ENCODE peak calls at places on chromosomes 7 and 10, in seven cellular contexts. One of them, this sample, is unnamed.

GRCh38 chr7:27840314-27840713 is 100.4 kb downstream of the TAX1BP1 start:
- DNase-seq in GM12878: no peak
- DNase-seq in suprapubic skin: no peak
- DNase-seq in SK-N-SH: peak; percentile 27
- DNase-seq in upper lobe of left lung: peak; percentile 45
- DNase-seq in HCT116: no peak
- DNase-seq in K562: no peak
- DNase-seq in this sample: no peak

GRCh38 chr10:63375458-63375857 is 90.3 kb downstream of the JMJD1C start:
- DNase-seq in GM12878: no peak
- DNase-seq in suprapubic skin: no peak
- DNase-seq in SK-N-SH: no peak
- DNase-seq in upper lobe of left lung: no peak
- DNase-seq in HCT116: no peak
- DNase-seq in K562: no peak
- DNase-seq in this sample: no peak

GRCh38 chr10:17665742-17666141 is 21.8 kb downstream of the STAM start:
- DNase-seq in GM12878: no peak
- DNase-seq in suprapubic skin: no peak
- DNase-seq in SK-N-SH: no peak
- DNase-seq in upper lobe of left lung: no peak
- DNase-seq in HCT116: no peak
- DNase-seq in K562: no peak
- DNase-seq in this sample: no peak

GRCh38 chr7:19114591-19114855 is 2.9 kb downstream of the TWIST1 start:
- DNase-seq in GM12878: no peak
- DNase-seq in suprapubic skin: no peak
- DNase-seq in SK-N-SH: no peak
- DNase-seq in upper lobe of left lung: no peak
- DNase-seq in HCT116: no peak
- DNase-seq in K562: no peak
- DNase-seq in this sample: no peak

GRCh38 chr10:103630156-103630555 is 136.7 kb downstream of the NEURL1 start:
- DNase-seq in GM12878: no peak
- DNase-seq in suprapubic skin: no peak
- DNase-seq in SK-N-SH: no peak
- DNase-seq in upper lobe of left lung: no peak
- DNase-seq in HCT116: no peak
- DNase-seq in K562: no peak
- DNase-seq in this sample: no peak

GRCh38 chr7:74256446-74257408 is 2.5 kb upstream of the RFC2 start:
- DNase-seq in GM12878: no peak
- DNase-seq in suprapubic skin: no peak
- DNase-seq in SK-N-SH: no peak
- DNase-seq in upper lobe of left lung: no peak
- DNase-seq in HCT116: no peak
- DNase-seq in K562: no peak
- DNase-seq in this sample: no peak

GRCh38 chr10:30607814-30608213 is 21.7 kb downstream of the LYZL2 start:
- DNase-seq in GM12878: no peak
- DNase-seq in suprapubic skin: no peak
- DNase-seq in SK-N-SH: no peak
- DNase-seq in upper lobe of left lung: no peak
- DNase-seq in HCT116: no peak
- DNase-seq in K562: no peak
- DNase-seq in this sample: no peak

GRCh38 chr10:49620841-49621378 is 7.1 kb downstream of the CHAT start:
- DNase-seq in GM12878: no peak
- DNase-seq in suprapubic skin: peak; percentile 9
- DNase-seq in SK-N-SH: no peak
- DNase-seq in upper lobe of left lung: no peak
- DNase-seq in HCT116: no peak
- DNase-seq in K562: no peak
- DNase-seq in this sample: no peak

GRCh38 chr7:40698214-40698920 is 563.6 kb downstream of the SUGCT start:
- DNase-seq in GM12878: no peak
- DNase-seq in suprapubic skin: no peak
- DNase-seq in SK-N-SH: no peak
- DNase-seq in upper lobe of left lung: no peak
- DNase-seq in HCT116: no peak
- DNase-seq in K562: no peak
- DNase-seq in this sample: no peak

GRCh38 chr10:73774637-73775036 is 7.2 kb upstream of the CHCHD1 start:
- DNase-seq in GM12878: no peak
- DNase-seq in suprapubic skin: no peak
- DNase-seq in SK-N-SH: no peak
- DNase-seq in upper lobe of left lung: no peak
- DNase-seq in HCT116: no peak
- DNase-seq in K562: peak; percentile 76
- DNase-seq in this sample: peak; percentile 51

GRCh38 chr10:10892290-10892875 is 125.3 kb upstream of the CELF2 start:
- DNase-seq in GM12878: no peak
- DNase-seq in suprapubic skin: no peak
- DNase-seq in SK-N-SH: no peak
- DNase-seq in upper lobe of left lung: no peak
- DNase-seq in HCT116: no peak
- DNase-seq in K562: no peak
- DNase-seq in this sample: no peak

GRCh38 chr7:54823776-54824175 is 64.8 kb upstream of the SEC61G start:
- DNase-seq in GM12878: no peak
- DNase-seq in suprapubic skin: no peak
- DNase-seq in SK-N-SH: no peak
- DNase-seq in upper lobe of left lung: no peak
- DNase-seq in HCT116: no peak
- DNase-seq in K562: no peak
- DNase-seq in this sample: no peak

GRCh38 chr7:81439591-81439990 is 330.3 kb downstream of the HGF start:
- DNase-seq in GM12878: no peak
- DNase-seq in suprapubic skin: no peak
- DNase-seq in SK-N-SH: no peak
- DNase-seq in upper lobe of left lung: no peak
- DNase-seq in HCT116: no peak
- DNase-seq in K562: no peak
- DNase-seq in this sample: no peak

GRCh38 chr7:31986878-31987518 is 83.2 kb downstream of the PDE1C start:
- DNase-seq in GM12878: no peak
- DNase-seq in suprapubic skin: no peak
- DNase-seq in SK-N-SH: no peak
- DNase-seq in upper lobe of left lung: no peak
- DNase-seq in HCT116: no peak
- DNase-seq in K562: no peak
- DNase-seq in this sample: no peak

GRCh38 chr10:118107040-118107439 is 60.3 kb upstream of the RAB11FIP2 start:
- DNase-seq in GM12878: no peak
- DNase-seq in suprapubic skin: no peak
- DNase-seq in SK-N-SH: no peak
- DNase-seq in upper lobe of left lung: no peak
- DNase-seq in HCT116: no peak
- DNase-seq in K562: no peak
- DNase-seq in this sample: no peak

GRCh38 chr10:73926152-73926764 is 15.3 kb downstream of the PLAU start:
- DNase-seq in GM12878: no peak
- DNase-seq in suprapubic skin: no peak
- DNase-seq in SK-N-SH: no peak
- DNase-seq in upper lobe of left lung: no peak
- DNase-seq in HCT116: no peak
- DNase-seq in K562: peak; percentile 11
- DNase-seq in this sample: peak; percentile 92

GRCh38 chr10:28137907-28138880 is 139.3 kb upstream of the ODAD2 start:
- DNase-seq in GM12878: no peak
- DNase-seq in suprapubic skin: no peak
- DNase-seq in SK-N-SH: no peak
- DNase-seq in upper lobe of left lung: no peak
- DNase-seq in HCT116: peak; percentile 81
- DNase-seq in K562: no peak
- DNase-seq in this sample: no peak

GRCh38 chr10:62817120-62817762 is 1.1 kb upstream of the EGR2 start:
- DNase-seq in GM12878: no peak
- DNase-seq in suprapubic skin: peak; percentile 76
- DNase-seq in SK-N-SH: peak; percentile 69
- DNase-seq in upper lobe of left lung: peak; percentile 92
- DNase-seq in HCT116: no peak
- DNase-seq in K562: peak; percentile 59
- DNase-seq in this sample: peak; percentile 23

GRCh38 chr7:151148319-151149259 is 18.9 kb downstream of the GBX1 start:
- DNase-seq in GM12878: no peak
- DNase-seq in suprapubic skin: no peak
- DNase-seq in SK-N-SH: no peak
- DNase-seq in upper lobe of left lung: no peak
- DNase-seq in HCT116: no peak
- DNase-seq in K562: no peak
- DNase-seq in this sample: no peak

GRCh38 chr7:75611557-75612178 is 119.5 kb downstream of the SPDYE5 start:
- DNase-seq in GM12878: no peak
- DNase-seq in suprapubic skin: peak; percentile 73
- DNase-seq in SK-N-SH: no peak
- DNase-seq in upper lobe of left lung: peak; percentile 84
- DNase-seq in HCT116: no peak
- DNase-seq in K562: no peak
- DNase-seq in this sample: no peak

GRCh38 chr7:21944616-21945373 is 904 bp downstream of the CDCA7L start:
- DNase-seq in GM12878: no peak
- DNase-seq in suprapubic skin: no peak
- DNase-seq in SK-N-SH: no peak
- DNase-seq in upper lobe of left lung: peak; percentile 91
- DNase-seq in HCT116: peak; percentile 51
- DNase-seq in K562: no peak
- DNase-seq in this sample: no peak

GRCh38 chr10:127345231-127345965 is 149.0 kb upstream of the INSYN2A start:
- DNase-seq in GM12878: no peak
- DNase-seq in suprapubic skin: no peak
- DNase-seq in SK-N-SH: no peak
- DNase-seq in upper lobe of left lung: peak; percentile 52
- DNase-seq in HCT116: no peak
- DNase-seq in K562: no peak
- DNase-seq in this sample: no peak

GRCh38 chr10:44341901-44342300 is 43.0 kb downstream of the CXCL12 start:
- DNase-seq in GM12878: no peak
- DNase-seq in suprapubic skin: no peak
- DNase-seq in SK-N-SH: no peak
- DNase-seq in upper lobe of left lung: no peak
- DNase-seq in HCT116: no peak
- DNase-seq in K562: no peak
- DNase-seq in this sample: no peak

GRCh38 chr10:44348496-44348895 is 36.4 kb downstream of the CXCL12 start:
- DNase-seq in GM12878: no peak
- DNase-seq in suprapubic skin: no peak
- DNase-seq in SK-N-SH: no peak
- DNase-seq in upper lobe of left lung: no peak
- DNase-seq in HCT116: no peak
- DNase-seq in K562: no peak
- DNase-seq in this sample: no peak

GRCh38 chr10:44347609-44348400 is 37.1 kb downstream of the CXCL12 start:
- DNase-seq in GM12878: no peak
- DNase-seq in suprapubic skin: no peak
- DNase-seq in SK-N-SH: no peak
- DNase-seq in upper lobe of left lung: no peak
- DNase-seq in HCT116: no peak
- DNase-seq in K562: no peak
- DNase-seq in this sample: no peak

GRCh38 chr10:44343836-44344235 is 41.1 kb downstream of the CXCL12 start:
- DNase-seq in GM12878: no peak
- DNase-seq in suprapubic skin: no peak
- DNase-seq in SK-N-SH: no peak
- DNase-seq in upper lobe of left lung: no peak
- DNase-seq in HCT116: no peak
- DNase-seq in K562: no peak
- DNase-seq in this sample: no peak

GRCh38 chr10:44344727-44345126 is 40.2 kb downstream of the CXCL12 start:
- DNase-seq in GM12878: no peak
- DNase-seq in suprapubic skin: no peak
- DNase-seq in SK-N-SH: no peak
- DNase-seq in upper lobe of left lung: no peak
- DNase-seq in HCT116: no peak
- DNase-seq in K562: peak; percentile 26
- DNase-seq in this sample: no peak
- TF ChIP-seq POLR2AphosphoS5 in GM12878: no peak
- TF ChIP-seq POLR2AphosphoS5 in suprapubic skin: no peak
- TF ChIP-seq POLR2AphosphoS5 in SK-N-SH: no peak
- TF ChIP-seq POLR2AphosphoS5 in upper lobe of left lung: no peak
- TF ChIP-seq POLR2AphosphoS5 in HCT116: no peak
- TF ChIP-seq POLR2AphosphoS5 in K562: no peak
- TF ChIP-seq POLR2AphosphoS5 in this sample: no peak

GRCh38 chr10:69451784-69452251 is 553 bp downstream of the TSPAN15 start:
- DNase-seq in GM12878: no peak
- DNase-seq in suprapubic skin: peak; percentile 57
- DNase-seq in SK-N-SH: peak; percentile 41
- DNase-seq in upper lobe of left lung: peak; percentile 92
- DNase-seq in HCT116: no peak
- DNase-seq in K562: no peak
- DNase-seq in this sample: no peak

GRCh38 chr10:69452676-69453415 is 1.6 kb downstream of the TSPAN15 start:
- DNase-seq in GM12878: no peak
- DNase-seq in suprapubic skin: peak; percentile 20
- DNase-seq in SK-N-SH: no peak
- DNase-seq in upper lobe of left lung: no peak
- DNase-seq in HCT116: no peak
- DNase-seq in K562: no peak
- DNase-seq in this sample: no peak

GRCh38 chr10:69453759-69454158 is 2.5 kb downstream of the TSPAN15 start:
- DNase-seq in GM12878: no peak
- DNase-seq in suprapubic skin: peak; percentile 56
- DNase-seq in SK-N-SH: no peak
- DNase-seq in upper lobe of left lung: no peak
- DNase-seq in HCT116: no peak
- DNase-seq in K562: no peak
- DNase-seq in this sample: no peak

GRCh38 chr10:69449841-69450240 is 1.4 kb upstream of the TSPAN15 start:
- DNase-seq in GM12878: no peak
- DNase-seq in suprapubic skin: peak; percentile 68
- DNase-seq in SK-N-SH: peak; percentile 78
- DNase-seq in upper lobe of left lung: no peak
- DNase-seq in HCT116: peak; percentile 77
- DNase-seq in K562: peak; percentile 54
- DNase-seq in this sample: peak; percentile 42

GRCh38 chr10:69451209-69451783 is at the start of gene TSPAN15:
- DNase-seq in GM12878: peak; percentile 45
- DNase-seq in suprapubic skin: peak; percentile 84
- DNase-seq in SK-N-SH: peak; percentile 96
- DNase-seq in upper lobe of left lung: peak; percentile 97
- DNase-seq in HCT116: peak; percentile 75
- DNase-seq in K562: peak; percentile 87
- DNase-seq in this sample: no peak
- TF ChIP-seq POLR2AphosphoS5 in GM12878: no peak
- TF ChIP-seq POLR2AphosphoS5 in suprapubic skin: no peak
- TF ChIP-seq POLR2AphosphoS5 in SK-N-SH: no peak
- TF ChIP-seq POLR2AphosphoS5 in upper lobe of left lung: peak; percentile 71
- TF ChIP-seq POLR2AphosphoS5 in HCT116: peak; percentile 47
- TF ChIP-seq POLR2AphosphoS5 in K562: no peak
- TF ChIP-seq POLR2AphosphoS5 in this sample: no peak

GRCh38 chr10:113894581-113894980 is 40.1 kb downstream of the NHLRC2 start:
- DNase-seq in GM12878: no peak
- DNase-seq in suprapubic skin: no peak
- DNase-seq in SK-N-SH: no peak
- DNase-seq in upper lobe of left lung: no peak
- DNase-seq in HCT116: no peak
- DNase-seq in K562: no peak
- DNase-seq in this sample: no peak
- TF ChIP-seq POLR2AphosphoS5 in GM12878: no peak
- TF ChIP-seq POLR2AphosphoS5 in suprapubic skin: no peak
- TF ChIP-seq POLR2AphosphoS5 in SK-N-SH: no peak
- TF ChIP-seq POLR2AphosphoS5 in upper lobe of left lung: no peak
- TF ChIP-seq POLR2AphosphoS5 in HCT116: no peak
- TF ChIP-seq POLR2AphosphoS5 in K562: no peak
- TF ChIP-seq POLR2AphosphoS5 in this sample: no peak

GRCh38 chr7:6074612-6075380 is 43.6 kb downstream of the ANKRD61 start:
- DNase-seq in GM12878: no peak
- DNase-seq in suprapubic skin: no peak
- DNase-seq in SK-N-SH: no peak
- DNase-seq in upper lobe of left lung: no peak
- DNase-seq in HCT116: no peak
- DNase-seq in K562: no peak
- DNase-seq in this sample: peak; percentile 70
- TF ChIP-seq POLR2AphosphoS5 in GM12878: no peak
- TF ChIP-seq POLR2AphosphoS5 in suprapubic skin: no peak
- TF ChIP-seq POLR2AphosphoS5 in SK-N-SH: no peak
- TF ChIP-seq POLR2AphosphoS5 in upper lobe of left lung: no peak
- TF ChIP-seq POLR2AphosphoS5 in HCT116: no peak
- TF ChIP-seq POLR2AphosphoS5 in K562: no peak
- TF ChIP-seq POLR2AphosphoS5 in this sample: no peak

This sample was measured in HL-60.